ENCODE peak calls at places on chromosome 19, in six cellular contexts. H, A, F, X, G and Z are unnamed samples.

GRCh38 chr19:53182202-53182601 is 11.0 kb downstream of the ZNF665 start:
- DNase-seq in H (no peak), A (no peak), F (no peak), X (peak; percentile 92), G (no peak), Z (no peak)

GRCh38 chr19:16380943-16381755 is 56.5 kb downstream of the KLF2 start:
- DNase-seq in H (no peak), A (no peak), F (no peak), X (no peak), G (no peak), Z (no peak)

GRCh38 chr19:42200116-42200740 is 17.2 kb downstream of the DEDD2 start:
- DNase-seq in H (no peak), A (no peak), F (no peak), X (no peak), G (no peak), Z (no peak)

GRCh38 chr19:31092189-31092753 is 257.0 kb downstream of the TSHZ3 start:
- DNase-seq in H (no peak), A (no peak), F (no peak), X (no peak), G (no peak), Z (no peak)

GRCh38 chr19:16876904-16877361 is 11.9 kb upstream of the F2RL3 start:
- DNase-seq in H (no peak), A (no peak), F (no peak), X (peak; percentile 38), G (peak; percentile 59), Z (no peak)

GRCh38 chr19:56314018-56314583 is 538 bp downstream of the ZSCAN5A start:
- DNase-seq in H (no peak), A (no peak), F (no peak), X (no peak), G (peak; percentile 41), Z (no peak)

GRCh38 chr19:50333737-50334617 is 4.8 kb upstream of the KCNC3 start:
- DNase-seq in H (peak; percentile 71), A (peak; percentile 67), F (no peak), X (peak; percentile 88), G (no peak), Z (peak; percentile 85)

GRCh38 chr19:38870612-38871011 is 7.5 kb downstream of the RINL start:
- DNase-seq in H (no peak), A (no peak), F (no peak), X (no peak), G (no peak), Z (no peak)

GRCh38 chr19:1247747-1248453 is 483 bp upstream of the MIDN start:
- DNase-seq in H (peak; percentile 63), A (peak; percentile 75), F (peak; percentile 56), X (peak; percentile 86), G (peak; percentile 59), Z (peak; percentile 71)

GRCh38 chr19:17648097-17648660 is 40.0 kb downstream of the UNC13A start:
- DNase-seq in H (no peak), A (peak; percentile 68), F (no peak), X (peak; percentile 24), G (no peak), Z (no peak)

GRCh38 chr19:35381318-35381717 is 10.4 kb downstream of the GPR42 start:
- DNase-seq in H (no peak), A (no peak), F (no peak), X (no peak), G (no peak), Z (no peak)

GRCh38 chr19:44658069-44658727 is 13.1 kb upstream of the CEACAM19 start:
- DNase-seq in H (no peak), A (no peak), F (no peak), X (no peak), G (no peak), Z (no peak)

GRCh38 chr19:33134571-33135041 is 2.7 kb downstream of the WDR88 start:
- DNase-seq in H (peak; percentile 2), A (peak; percentile 63), F (no peak), X (no peak), G (no peak), Z (no peak)

GRCh38 chr19:33804021-33804799 is 7.5 kb downstream of the KCTD15 start:
- DNase-seq in H (no peak), A (no peak), F (peak; percentile 71), X (peak; percentile 37), G (peak; percentile 77), Z (no peak)

GRCh38 chr19:29672319-29672932 is 7.2 kb downstream of the PLEKHF1 start:
- DNase-seq in H (no peak), A (no peak), F (no peak), X (no peak), G (no peak), Z (no peak)

GRCh38 chr19:29389495-29389894 is 136.3 kb upstream of the VSTM2B start:
- DNase-seq in H (no peak), A (no peak), F (no peak), X (no peak), G (no peak), Z (no peak)

GRCh38 chr19:45403781-45404556 is 900 bp downstream of the PPP1R13L start:
- DNase-seq in H (peak; percentile 50), A (peak; percentile 92), F (peak; percentile 31), X (peak; percentile 43), G (peak; percentile 44), Z (peak; percentile 51)

GRCh38 chr19:2477141-2477710 is 1.3 kb downstream of the GADD45B start:
- DNase-seq in H (no peak), A (no peak), F (no peak), X (peak; percentile 56), G (no peak), Z (peak; percentile 51)

GRCh38 chr19:29841559-29842367 is 30.0 kb downstream of the CCNE1 start:
- DNase-seq in H (no peak), A (peak; percentile 78), F (no peak), X (peak; percentile 68), G (peak; percentile 45), Z (no peak)